ENCODE peak calls at places on chromosomes 13 and 19, in four cellular contexts. I, G, S and V are unnamed samples.
A peak's percentile ranks its signal among the peaks of the same experiment; 100 is the strongest.

GRCh38 chr13:38308736-38309135 is 40.9 kb upstream of the UFM1 start:
- DNase-seq in S (no peak), I (peak; percentile 1), G (no peak), V (no peak)

GRCh38 chr19:48724796-48725753 is 5.5 kb upstream of the MAMSTR start:
- DNase-seq in I (peak; percentile 63), S (no peak), G (no peak), V (peak; percentile 75)

GRCh38 chr19:10009269-10009665 is 1.0 kb downstream of the COL5A3 start:
- DNase-seq in I (peak; percentile 85), S (no peak), G (no peak), V (peak; percentile 22)

GRCh38 chr19:7799640-7800355 is 30.2 kb upstream of the EVI5L start:
- DNase-seq in G (no peak), I (peak; percentile 55), S (no peak), V (peak; percentile 13)

GRCh38 chr13:19818223-19818842 is 35.6 kb upstream of the PSPC1 start:
- DNase-seq in I (no peak), S (peak; percentile 82), G (no peak), V (peak; percentile 2)

GRCh38 chr19:57671124-57671895 is 2.6 kb downstream of the ZSCAN4 start:
- DNase-seq in I (no peak), S (no peak), G (no peak), V (no peak)

GRCh38 chr13:99425485-99426341 is 75.6 kb upstream of the TM9SF2 start:
- DNase-seq in I (no peak), S (no peak), G (no peak), V (peak; percentile 65)

GRCh38 chr13:39968646-39969475 is 313.4 kb downstream of the COG6 start:
- DNase-seq in S (no peak), I (no peak), G (no peak), V (no peak)

GRCh38 chr13:72164811-72165210 is 297.8 kb upstream of the DACH1 start:
- DNase-seq in I (no peak), G (no peak), S (no peak), V (no peak)

GRCh38 chr13:94480672-94481145 is 1.2 kb upstream of the DCT start:
- DNase-seq in S (no peak), G (no peak), I (no peak), V (no peak)

GRCh38 chr19:45558399-45558878 is 26.2 kb downstream of the OPA3 start:
- DNase-seq in G (no peak), I (no peak), S (no peak), V (peak; percentile 81)

GRCh38 chr13:72952529-72953141 is 106.2 kb upstream of the KLF5 start:
- DNase-seq in I (no peak), S (no peak), G (no peak), V (no peak)

GRCh38 chr13:47794963-47795362 is 206.1 kb downstream of the SUCLA2 start:
- DNase-seq in S (no peak), I (no peak), G (no peak), V (no peak)

GRCh38 chr13:75219479-75220237 is 262.3 kb downstream of the TBC1D4 start:
- DNase-seq in S (peak; percentile 80), G (no peak), I (peak; percentile 27), V (peak; percentile 79)

GRCh38 chr19:45779231-45780145 is 2.8 kb downstream of the DMPK start:
- DNase-seq in S (peak; percentile 92), G (no peak), I (no peak), V (peak; percentile 94)

GRCh38 chr13:29892149-29892548 is 41.7 kb upstream of the UBL3 start:
- DNase-seq in I (no peak), S (no peak), G (no peak), V (no peak)

GRCh38 chr19:31337007-31337914 is 12.0 kb downstream of the TSHZ3 start:
- DNase-seq in G (no peak), S (no peak), I (no peak), V (no peak)

GRCh38 chr13:24040835-24041234 is 119.7 kb upstream of the SPATA13 start:
- DNase-seq in G (no peak), S (no peak), I (no peak), V (no peak)

GRCh38 chr19:45117666-45118065 is 24.7 kb downstream of the PPP1R37 start:
- DNase-seq in G (no peak), I (no peak), S (peak; percentile 77), V (no peak)

GRCh38 chr19:24140591-24140990 is 53.6 kb downstream of the ZNF254 start:
- DNase-seq in S (no peak), G (no peak), I (no peak), V (no peak)
- H3K9me3 ChIP-seq in S (peaks cover 61% of the 10 kb centered on the region), G (peaks cover 12% of the 10 kb centered on the region), I (peaks cover 43% of the 10 kb centered on the region), V (peaks cover 81% of the 10 kb centered on the region)

DNA sequence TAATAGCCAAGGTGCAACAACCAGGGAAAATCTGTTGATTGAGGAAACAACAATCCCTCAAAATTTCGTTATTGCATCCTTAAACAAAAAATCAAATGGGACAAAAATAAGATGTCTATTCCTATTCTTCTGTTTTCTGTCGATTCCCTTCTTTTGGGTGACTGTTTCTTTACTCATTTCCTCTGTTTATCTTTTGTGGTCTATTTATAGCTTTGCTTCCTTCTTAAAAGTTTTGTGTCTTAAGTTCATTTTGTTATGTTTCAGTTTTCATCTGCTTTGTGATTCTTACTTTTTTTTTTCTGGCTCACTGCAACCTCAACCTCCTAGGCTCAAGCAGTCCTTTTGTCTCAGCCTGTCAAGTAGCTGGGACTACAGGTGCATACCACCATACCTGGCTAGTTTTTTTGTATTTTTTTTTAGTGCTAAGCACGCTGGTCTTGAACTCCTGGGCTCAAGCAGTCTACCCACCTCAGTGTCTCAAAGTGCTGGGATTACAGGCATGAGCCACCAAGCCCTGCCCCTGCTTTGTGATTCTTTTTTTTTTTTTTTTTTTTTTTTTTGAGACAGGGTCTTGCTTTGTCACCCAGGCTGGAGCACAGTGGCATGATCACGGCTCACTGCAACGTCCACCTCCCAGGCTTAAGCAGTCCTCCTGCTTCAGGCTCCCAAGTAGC is 10.4 kb downstream of the ZNF146 start:
- DNase-seq in G (no peak), I (peak; percentile 23), S (no peak), V (no peak)
- H3K4me3 ChIP-seq in G (no peak overlapping the region), I (peak overlapping the region; percentile 35), S (no peak overlapping the region), V (no peak overlapping the region)

DNA sequence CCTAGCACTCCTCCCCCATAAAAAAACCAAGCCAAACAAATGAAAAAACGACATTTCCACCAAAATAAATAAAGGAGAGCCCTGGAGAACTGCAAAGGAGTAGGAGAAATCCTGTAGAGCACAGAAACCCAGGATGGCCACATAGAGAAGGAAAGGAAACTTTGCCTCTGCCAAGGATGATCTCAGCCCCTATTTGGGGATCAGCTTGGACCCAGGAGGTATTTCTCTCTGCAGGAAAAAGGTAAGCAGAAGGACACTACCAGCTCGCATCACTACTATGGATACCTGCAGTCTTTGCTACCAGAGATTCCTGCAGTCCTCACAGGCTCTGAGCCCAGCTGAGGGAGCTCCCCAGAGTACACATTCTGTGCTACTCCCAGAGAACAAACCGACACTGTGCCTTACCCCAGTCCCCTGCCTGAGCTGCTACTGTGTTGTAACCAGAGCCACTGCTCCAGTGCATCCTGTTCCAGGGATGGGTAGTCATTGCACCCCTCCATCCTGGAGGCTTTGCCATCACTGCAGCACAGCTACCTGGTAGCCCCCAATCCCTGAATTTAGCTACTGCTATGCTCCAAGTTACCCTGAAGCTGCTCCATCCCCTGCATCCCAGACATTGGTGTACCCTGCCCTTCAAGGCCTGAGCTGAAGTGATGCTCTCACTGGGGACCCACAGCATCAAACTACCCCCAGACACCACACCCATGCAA is 41.7 kb downstream of the VWA8 start:
- DNase-seq in G (no peak), I (no peak), S (no peak), V (no peak)
- H3K27ac ChIP-seq in G (no peak overlapping the region), I (peak overlapping the region; percentile 13), S (no peak overlapping the region), V (no peak overlapping the region)

DNA sequence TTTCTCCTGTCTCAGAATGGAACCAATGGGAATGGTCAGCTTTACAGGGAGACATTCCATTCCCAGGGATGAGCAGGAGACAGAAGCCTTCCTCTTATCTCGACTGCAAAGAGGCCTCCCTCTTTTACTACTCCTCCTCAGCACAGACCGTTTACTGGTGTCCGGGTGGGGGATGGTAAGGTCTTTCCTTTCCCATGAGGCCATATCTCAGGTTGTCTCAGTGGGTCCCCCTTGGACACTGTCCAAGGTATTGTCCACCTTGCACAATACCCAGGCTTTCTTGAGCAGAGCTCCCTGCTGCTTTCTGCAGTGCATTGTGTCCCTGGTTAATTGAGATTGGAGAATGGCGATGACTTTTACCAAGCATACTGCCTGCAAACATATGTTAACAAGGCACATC is 7.5 kb upstream of the ZNF808 start:
- DNase-seq in G (no peak), S (no peak), I (no peak), V (no peak)
- H3K9me3 ChIP-seq in G (peaks cover 3% of the 10 kb centered on the region), S (peaks cover 11% of the 10 kb centered on the region), I (peaks cover 47% of the 10 kb centered on the region), V (peaks cover 6% of the 10 kb centered on the region)